ENCODE peak calls at places on chromosomes 5 and 9, in ten cellular contexts. L is uterus; T is pancreas; A is CD8-positive, alpha-beta T cell; V is OCI-LY7; F is cardiac muscle cell; G is Peyer's patch; W is AG09309; R is hepatocyte; D is GM12865. M is an unnamed sample.

GRCh38 chr9:38233343-38233742 is 159.2 kb upstream of the ALDH1B1 start:
- DNase-seq in L (no peak), T (no peak), A (no peak), V (no peak), F (no peak), G (no peak), W (no peak), R (no peak), D (no peak), M (no peak)

GRCh38 chr5:100828756-100829342 is 74.2 kb downstream of the ST8SIA4 start:
- DNase-seq in L (no peak), T (no peak), A (no peak), V (no peak), F (no peak), G (no peak), W (no peak), R (no peak), D (no peak), M (no peak)

GRCh38 chr9:99264070-99264469 is 42.0 kb downstream of the SEC61B start:
- DNase-seq in L (no peak), T (no peak), A (no peak), V (no peak), F (no peak), G (no peak), W (no peak), R (no peak), D (peak), M (no peak)

GRCh38 chr5:143023447-143024096 is 253.4 kb downstream of the ARHGAP26 start:
- DNase-seq in L (peak), T (peak), A (peak), V (no peak), F (peak), G (no peak), W (no peak), R (no peak), D (peak), M (peak)

GRCh38 chr5:1806974-1807373 is 5.8 kb downstream of the NDUFS6 start:
- DNase-seq in L (no peak), T (no peak), A (no peak), V (no peak), F (no peak), G (no peak), W (no peak), R (no peak), D (no peak), M (no peak)

GRCh38 chr9:92717201-92718085 is 47.2 kb downstream of the BICD2 start:
- DNase-seq in L (no peak), T (no peak), A (no peak), V (peak), F (no peak), G (peak), W (no peak), R (no peak), D (peak), M (no peak)

GRCh38 chr5:475704-476101 is 32.7 kb downstream of the EXOC3 start:
- DNase-seq in L (no peak), T (peak), A (no peak), V (no peak), F (no peak), G (peak), W (no peak), R (no peak), D (no peak), M (no peak)

GRCh38 chr5:31124906-31125305 is 68.6 kb upstream of the CDH6 start:
- DNase-seq in L (no peak), T (no peak), A (no peak), V (no peak), F (no peak), G (no peak), W (no peak), R (no peak), D (no peak), M (no peak)

GRCh38 chr9:76166436-76166959 is 227.7 kb downstream of the RFK start:
- DNase-seq in L (no peak), T (no peak), A (no peak), V (no peak), F (no peak), G (no peak), W (no peak), R (no peak), D (no peak), M (no peak)

GRCh38 chr5:180799194-180799593 is 3.4 kb downstream of the MGAT1 start:
- DNase-seq in L (no peak), T (peak), A (no peak), V (no peak), F (peak), G (peak), W (no peak), R (peak), D (no peak), M (no peak)

GRCh38 chr9:79129865-79130480 is 441.8 kb upstream of the TLE4 start:
- DNase-seq in L (peak), T (peak), A (no peak), V (peak), F (peak), G (peak), W (no peak), R (peak), D (peak), M (peak)

GRCh38 chr9:132190966-132191365 is 29.1 kb downstream of the NTNG2 start:
- DNase-seq in L (no peak), T (no peak), A (no peak), V (no peak), F (no peak), G (no peak), W (no peak), R (no peak), D (no peak), M (no peak)

GRCh38 chr5:4674176-4674575 is 466.0 kb upstream of the ADAMTS16 start:
- DNase-seq in L (no peak), T (no peak), A (no peak), V (no peak), F (peak), G (no peak), W (no peak), R (no peak), D (no peak), M (peak)

GRCh38 chr5:167152561-167152960 is 1138.9 kb upstream of the WWC1 start:
- DNase-seq in L (no peak), T (no peak), A (no peak), V (no peak), F (no peak), G (no peak), W (no peak), R (no peak), D (no peak), M (no peak)

GRCh38 chr9:126624453-126624872 is 10.7 kb downstream of the LMX1B start:
- DNase-seq in L (no peak), T (no peak), A (no peak), V (no peak), F (no peak), G (no peak), W (no peak), R (no peak), D (no peak), M (no peak)

GRCh38 chr5:120544043-120544442 is 79.9 kb downstream of the PRR16 start:
- DNase-seq in L (no peak), T (no peak), A (no peak), V (no peak), F (no peak), G (no peak), W (no peak), R (no peak), D (no peak), M (no peak)

GRCh38 chr5:144183254-144183889 is 12.7 kb downstream of the KCTD16 start:
- DNase-seq in L (no peak), T (no peak), A (peak), V (peak), F (peak), G (no peak), W (no peak), R (peak), D (peak), M (peak)

DNA sequence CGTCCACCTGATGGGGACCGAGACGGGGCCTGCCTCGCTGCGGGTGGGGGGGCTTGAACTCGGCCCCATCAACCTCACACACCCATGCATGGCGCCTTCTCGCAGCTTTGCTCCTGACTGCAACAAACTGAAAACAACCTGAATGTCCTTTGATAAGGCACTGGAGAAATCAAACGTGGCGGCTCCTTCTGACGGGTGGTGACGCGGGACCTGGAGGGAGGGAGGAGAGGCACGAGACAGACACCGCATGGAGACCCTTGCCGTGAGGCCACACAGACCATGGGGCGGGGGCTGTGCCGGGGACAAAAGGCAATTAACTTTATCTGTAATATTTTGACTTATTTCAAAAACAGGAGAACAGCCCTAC is 48.6 kb downstream of the NACC2 start:
- DNase-seq in L (no peak), T (no peak), A (no peak), V (no peak), F (no peak), G (no peak), W (no peak), R (no peak), D (no peak), M (no peak)
- H3K4me3 ChIP-seq in L (no peak), T (no peak), A (no peak), V (no peak), F (no peak), G (no peak), W (no peak), R (no peak), D (no peak), M (no peak)

GRCh38 chr9:19232117-19232829 is 1.8 kb downstream of the DENND4C start:
- DNase-seq in L (no peak), T (no peak), A (no peak), V (peak), F (no peak), G (no peak), W (no peak), R (no peak), D (peak), M (peak)

GRCh38 chr9:19232830-19233194 is 2.3 kb downstream of the DENND4C start:
- DNase-seq in L (no peak), T (no peak), A (no peak), V (peak), F (no peak), G (no peak), W (peak), R (peak), D (peak), M (peak)

GRCh38 chr9:19230356-19231125 is at the start of gene DENND4C:
- DNase-seq in L (peak), T (peak), A (peak), V (peak), F (peak), G (peak), W (peak), R (peak), D (peak), M (peak)

GRCh38 chr9:19231126-19232035 is 888 bp downstream of the DENND4C start:
- DNase-seq in L (peak), T (no peak), A (peak), V (peak), F (peak), G (peak), W (no peak), R (peak), D (peak), M (peak)

GRCh38 chr9:19233344-19233743 is 2.9 kb downstream of the DENND4C start:
- DNase-seq in L (no peak), T (no peak), A (no peak), V (peak), F (no peak), G (no peak), W (no peak), R (no peak), D (peak), M (peak)
- H3K4me3 ChIP-seq in L (no peak), T (peak), A (no peak), V (peak), F (peak), G (peak), W (no peak), R (peak), D (peak), M (peak)

GRCh38 chr5:136000937-136001336 is 27.9 kb upstream of the TGFBI start:
- DNase-seq in L (no peak), T (no peak), A (no peak), V (no peak), F (no peak), G (no peak), W (no peak), R (no peak), D (no peak), M (no peak)
- H3K4me3 ChIP-seq in L (no peak), T (no peak), A (no peak), V (no peak), F (no peak), G (no peak), W (no peak), R (no peak), D (no peak), M (no peak)

GRCh38 chr9:34862043-34862442 is 96.0 kb upstream of the PHF24 start:
- DNase-seq in L (no peak), T (no peak), A (no peak), V (no peak), F (no peak), G (no peak), W (no peak), R (no peak), D (peak), M (no peak)

GRCh38 chr9:34863426-34863825 is 94.7 kb upstream of the PHF24 start:
- DNase-seq in L (no peak), T (no peak), A (no peak), V (no peak), F (no peak), G (no peak), W (no peak), R (no peak), D (no peak), M (no peak)

GRCh38 chr9:34869390-34869789 is 88.7 kb upstream of the PHF24 start:
- DNase-seq in L (no peak), T (no peak), A (no peak), V (peak), F (peak), G (no peak), W (no peak), R (no peak), D (peak), M (peak)

GRCh38 chr9:34866614-34867013 is 91.5 kb upstream of the PHF24 start:
- DNase-seq in L (no peak), T (no peak), A (no peak), V (no peak), F (peak), G (no peak), W (no peak), R (no peak), D (no peak), M (no peak)
- H3K4me3 ChIP-seq in L (no peak), T (no peak), A (no peak), V (no peak), F (no peak), G (no peak), W (no peak), R (no peak), D (no peak), M (no peak)

GRCh38 chr9:75088646-75089368 is 493 bp downstream of the OSTF1 start:
- DNase-seq in L (peak), T (peak), A (no peak), V (peak), F (peak), G (peak), W (no peak), R (peak), D (peak), M (peak)

GRCh38 chr9:75087824-75088645 is at the start of the genes NMRK1 and OSTF1:
- DNase-seq in L (peak), T (peak), A (peak), V (peak), F (peak), G (peak), W (peak), R (peak), D (peak), M (peak)

GRCh38 chr9:75087279-75087823 is 604 bp downstream of the NMRK1 start:
- DNase-seq in L (peak), T (peak), A (peak), V (peak), F (peak), G (peak), W (no peak), R (peak), D (peak), M (peak)

GRCh38 chr9:75089369-75089766 is 1.1 kb downstream of the OSTF1 start:
- DNase-seq in L (no peak), T (no peak), A (no peak), V (no peak), F (no peak), G (no peak), W (no peak), R (no peak), D (no peak), M (no peak)

GRCh38 chr9:75090579-75090978 is 2.3 kb downstream of the OSTF1 start:
- DNase-seq in L (no peak), T (no peak), A (no peak), V (no peak), F (no peak), G (no peak), W (no peak), R (no peak), D (no peak), M (no peak)
- H3K4me3 ChIP-seq in L (no peak), T (no peak), A (no peak), V (peak), F (no peak), G (no peak), W (no peak), R (no peak), D (no peak), M (no peak)

GRCh38 chr5:146205499-146206202 is 2.2 kb downstream of the RBM27 start:
- DNase-seq in L (no peak), T (no peak), A (no peak), V (no peak), F (no peak), G (no peak), W (no peak), R (no peak), D (peak), M (no peak)
- H3K4me3 ChIP-seq in L (no peak), T (no peak), A (peak), V (peak), F (no peak), G (no peak), W (no peak), R (no peak), D (peak), M (peak)

M was measured in fibroblast of the aortic adventitia.